ENCODE peak calls at places on chromosomes 16 and 17, in nine cellular contexts. Q, G, B, R, F, H, P, T and C are unnamed samples.

GRCh38 chr17:37466471-37466870 is 23.2 kb upstream of the DUSP14 start:
- DNase-seq in Q (no peak), G (no peak), B (no peak), R (no peak), F (no peak), H (no peak), P (no peak), T (no peak), C (no peak)

GRCh38 chr16:84959045-84959576 is 52.2 kb downstream of the ZDHHC7 start:
- DNase-seq in Q (peak), G (no peak), B (no peak), R (no peak), F (no peak), H (no peak), P (no peak), T (no peak), C (no peak)

GRCh38 chr17:8005951-8006730 is 3.7 kb downstream of the GUCY2D start:
- DNase-seq in Q (no peak), G (no peak), B (no peak), R (no peak), F (peak), H (no peak), P (no peak), T (no peak), C (no peak)

GRCh38 chr16:67278773-67279295 is 498 bp upstream of the PLEKHG4 start:
- DNase-seq in Q (peak), G (peak), B (no peak), R (no peak), F (peak), H (no peak), P (peak), T (no peak), C (peak)

GRCh38 chr16:2910441-2910840 is 1.3 kb upstream of the FLYWCH1 start:
- DNase-seq in Q (no peak), G (no peak), B (no peak), R (peak), F (no peak), H (no peak), P (no peak), T (no peak), C (no peak)

GRCh38 chr16:25692734-25693508 is 1.2 kb downstream of the HS3ST4 start:
- DNase-seq in Q (no peak), G (no peak), B (no peak), R (no peak), F (no peak), H (no peak), P (no peak), T (no peak), C (no peak)

GRCh38 chr17:61015966-61016365 is 338.3 kb downstream of the BCAS3 start:
- DNase-seq in Q (no peak), G (no peak), B (no peak), R (no peak), F (no peak), H (no peak), P (no peak), T (no peak), C (no peak)

GRCh38 chr17:39924691-39925055 is 2.7 kb downstream of the ORMDL3 start:
- DNase-seq in Q (no peak), G (no peak), B (no peak), R (no peak), F (no peak), H (no peak), P (no peak), T (no peak), C (no peak)

GRCh38 chr17:50624321-50624935 is 10.3 kb upstream of the ABCC3 start:
- DNase-seq in Q (no peak), G (no peak), B (no peak), R (no peak), F (no peak), H (no peak), P (no peak), T (no peak), C (no peak)

GRCh38 chr17:69412336-69412735 is 2.2 kb upstream of the MAP2K6 start:
- DNase-seq in Q (no peak), G (no peak), B (no peak), R (no peak), F (no peak), H (no peak), P (no peak), T (no peak), C (no peak)

GRCh38 chr16:28038401-28038800 is 25.1 kb downstream of the GSG1L start:
- DNase-seq in Q (no peak), G (no peak), B (no peak), R (no peak), F (no peak), H (no peak), P (no peak), T (no peak), C (no peak)

GRCh38 chr17:73823684-73824083 is 179.4 kb upstream of the SDK2 start:
- DNase-seq in Q (no peak), G (no peak), B (no peak), R (no peak), F (no peak), H (no peak), P (no peak), T (no peak), C (no peak)

GRCh38 chr17:73822371-73822770 is 178.1 kb upstream of the SDK2 start:
- DNase-seq in Q (no peak), G (no peak), B (no peak), R (no peak), F (no peak), H (no peak), P (no peak), T (no peak), C (no peak)

GRCh38 chr17:73821665-73822064 is 177.4 kb upstream of the SDK2 start:
- DNase-seq in Q (no peak), G (no peak), B (no peak), R (no peak), F (no peak), H (no peak), P (no peak), T (no peak), C (no peak)

GRCh38 chr17:73819440-73820395 is 175.5 kb upstream of the SDK2 start:
- DNase-seq in Q (no peak), G (no peak), B (no peak), R (no peak), F (no peak), H (no peak), P (no peak), T (no peak), C (no peak)

DNA sequence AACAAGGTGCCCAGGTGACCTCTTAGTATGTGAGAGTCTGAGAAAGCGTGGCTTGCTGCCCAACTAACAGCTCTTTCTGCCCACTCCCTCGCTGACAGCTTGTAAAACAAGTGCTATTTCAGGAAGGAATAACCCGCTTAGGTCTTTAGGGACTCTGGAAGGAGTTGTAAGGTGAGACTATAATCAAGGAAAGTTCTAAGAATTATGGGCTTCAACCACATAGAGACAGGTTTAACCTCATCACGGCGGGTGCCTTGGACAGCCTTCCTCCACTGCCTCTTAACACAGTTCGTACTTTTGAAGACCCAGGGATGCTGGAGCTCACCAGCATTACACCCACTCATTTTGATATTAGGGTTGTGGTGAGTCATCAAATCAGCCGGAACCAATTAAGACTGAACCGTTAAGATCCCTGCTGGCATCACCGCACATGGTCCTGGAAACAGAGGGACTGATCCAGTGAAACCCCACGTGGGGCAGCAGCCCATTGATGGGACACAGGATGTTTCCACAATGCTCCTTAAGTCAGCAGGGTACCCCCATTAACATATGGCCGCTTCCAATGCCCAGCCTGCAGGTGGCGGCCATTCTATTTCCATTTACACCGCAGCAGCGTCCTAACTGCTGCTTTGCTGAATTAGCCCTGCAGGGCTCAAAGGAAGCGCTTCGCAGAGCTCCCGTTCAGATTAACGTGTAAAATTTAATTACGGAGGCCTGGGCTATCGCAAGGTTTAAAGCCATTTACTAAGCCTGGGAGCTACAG is 176.6 kb upstream of the SDK2 start:
- DNase-seq in Q (no peak), G (peak), B (no peak), R (no peak), F (no peak), H (no peak), P (no peak), T (no peak), C (no peak)
- TF ChIP-seq CTCF in Q (no peak), G (peak), B (no peak), R (no peak), F (no peak), H (no peak), P (no peak), T (peak), C (no peak)

GRCh38 chr16:82167670-82168069 is 2.4 kb downstream of the MPHOSPH6 start:
- DNase-seq in Q (no peak), G (no peak), B (no peak), R (no peak), F (no peak), H (no peak), P (no peak), T (no peak), C (no peak)

GRCh38 chr16:82175627-82176026 is 5.6 kb upstream of the MPHOSPH6 start:
- DNase-seq in Q (no peak), G (no peak), B (no peak), R (no peak), F (no peak), H (no peak), P (no peak), T (no peak), C (no peak)

DNA sequence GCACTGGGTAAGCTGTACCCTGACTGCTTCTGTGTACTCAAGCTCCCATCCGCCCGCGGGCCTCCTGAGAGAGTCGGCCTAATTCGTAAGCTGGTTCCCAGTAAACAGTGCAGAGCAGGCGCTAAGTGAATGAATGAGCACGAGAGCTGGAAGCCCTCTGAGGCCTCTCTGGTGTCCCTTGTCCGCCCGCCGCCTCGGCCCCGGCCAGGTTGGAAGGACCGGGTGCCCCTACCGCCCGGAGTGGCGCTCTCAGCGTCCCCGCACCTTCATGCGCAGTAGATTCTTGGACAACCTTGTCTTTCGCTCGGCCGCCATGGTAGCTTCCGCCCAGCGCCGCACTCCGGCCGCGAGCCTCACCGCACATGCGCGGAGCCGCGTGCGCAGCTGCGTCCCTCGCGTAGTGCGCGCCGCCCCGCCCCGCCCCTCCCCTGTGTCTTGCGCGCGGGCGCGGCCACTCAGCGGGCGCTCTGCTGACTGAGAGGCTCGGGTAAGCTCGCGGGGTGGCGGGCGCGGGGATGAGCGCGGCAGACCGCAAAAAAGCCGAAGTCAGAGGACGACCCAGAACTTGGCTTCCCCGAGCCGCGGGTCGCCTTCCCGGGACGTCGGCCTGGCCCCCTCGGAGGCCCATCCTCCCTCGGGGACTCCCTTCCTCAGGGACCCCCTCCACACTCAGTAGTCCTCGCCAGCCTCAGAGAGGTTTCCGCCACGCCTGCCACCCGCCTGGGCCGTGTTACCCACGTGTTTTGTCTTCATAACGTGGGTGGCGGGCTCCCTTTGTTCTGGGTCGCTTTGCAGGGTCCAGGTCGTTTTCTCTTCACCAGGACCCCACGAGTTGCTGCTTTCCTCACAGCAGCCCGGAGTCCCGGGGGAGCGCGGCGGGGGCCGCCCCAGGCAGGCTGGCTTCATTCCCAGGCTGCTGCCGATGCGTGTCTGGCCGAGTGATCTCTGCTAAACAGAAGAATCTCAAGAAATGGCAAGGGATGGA is at the start of gene MPHOSPH6:
- DNase-seq in Q (peak), G (peak), B (peak), R (peak), F (peak), H (peak), P (peak), T (peak), C (peak)
- TF ChIP-seq POLR2A in Q (peak), G (peak), B (peak), R (peak), F (no peak), H (no peak), P (peak), T (no peak), C (peak)

GRCh38 chr16:29812754-29813643 is 1.0 kb downstream of the PRRT2 start:
- DNase-seq in Q (no peak), G (no peak), B (no peak), R (no peak), F (no peak), H (no peak), P (no peak), T (no peak), C (no peak)
- H3K27ac ChIP-seq in Q (no peak), G (peak), B (peak), R (peak), F (peak), H (peak), P (peak), T (peak), C (peak)

GRCh38 chr17:35022536-35023063 is 40.9 kb downstream of the RFFL start:
- DNase-seq in Q (peak), G (peak), B (peak), R (peak), F (peak), H (no peak), P (peak), T (peak), C (peak)
- TF ChIP-seq CTCF in Q (no peak), G (peak), B (no peak), R (peak), F (no peak), H (no peak), P (no peak), T (peak), C (no peak)

GRCh38 chr16:88781140-88782077 is 3.6 kb downstream of the PIEZO1 start:
- DNase-seq in Q (no peak), G (peak), B (no peak), R (no peak), F (no peak), H (no peak), P (peak), T (no peak), C (no peak)
- TF ChIP-seq POLR2A in Q (no peak), G (no peak), B (no peak), R (no peak), F (no peak), H (no peak), P (no peak), T (no peak), C (no peak)

GRCh38 chr17:45150911-45151809 is 2.9 kb downstream of the HEXIM1 start:
- DNase-seq in Q (no peak), G (no peak), B (no peak), R (no peak), F (no peak), H (no peak), P (no peak), T (no peak), C (no peak)
- H3K27ac ChIP-seq in Q (peak), G (peak), B (peak), R (no peak), F (peak), H (peak), P (peak), T (peak), C (peak)

GRCh38 chr16:49918257-49918656 is 62.3 kb upstream of the ZNF423 start:
- DNase-seq in Q (no peak), G (no peak), B (no peak), R (no peak), F (peak), H (no peak), P (no peak), T (no peak), C (no peak)
- TF ChIP-seq CTCF in Q (no peak), G (no peak), B (no peak), R (no peak), F (no peak), H (no peak), P (no peak), T (no peak), C (no peak)